ENCODE peak calls at places on chromosomes 11 and 22, in ten cellular contexts. One of them, this sample, is unnamed.

GRCh38 chr11:116596346-116597260 is 176.2 kb downstream of the BUD13 start:
- DNase-seq in posterior cingulate gyrus: peak; percentile 76
- DNase-seq in activated T-helper 1 cell treated with anti-CD3 and anti-CD28 coated beads, Interleukin-12 subunit alpha, Interleukin-12 subunit beta, Interleukin-2, Interleukin-4 antibody, amounts not matched to agents 30 ng/mL and 10 ng/mL and 1 ng/mL, durations not matched to agents 14 hours and 24 hours and 36 hours: no peak
- DNase-seq in HS-5: no peak
- DNase-seq in left ventricle myocardium superior: no peak
- DNase-seq in naive thymus-derived CD8-positive, alpha-beta T cell: no peak
- DNase-seq in SW 1271: no peak
- DNase-seq in NCI-H526 treated with DMSO at 0.1 percent for 48 hours: no peak
- DNase-seq in GM04503: no peak
- DNase-seq in mucosa of gallbladder: no peak
- DNase-seq in this sample: no peak

GRCh38 chr11:133955091-133955846 is 1.5 kb downstream of the IGSF9B start:
- DNase-seq in NCI-H526 treated with DMSO at 0.1 percent for 48 hours: peak; percentile 84
- DNase-seq in naive thymus-derived CD8-positive, alpha-beta T cell: no peak
- DNase-seq in HS-5: no peak
- DNase-seq in left ventricle myocardium superior: peak; percentile 88
- DNase-seq in SW 1271: no peak
- DNase-seq in activated T-helper 1 cell treated with anti-CD3 and anti-CD28 coated beads, Interleukin-12 subunit alpha, Interleukin-12 subunit beta, Interleukin-2, Interleukin-4 antibody, amounts not matched to agents 30 ng/mL and 10 ng/mL and 1 ng/mL, durations not matched to agents 14 hours and 24 hours and 36 hours: no peak
- DNase-seq in posterior cingulate gyrus: peak; percentile 93
- DNase-seq in GM04503: no peak
- DNase-seq in mucosa of gallbladder: peak; percentile 53
- DNase-seq in this sample: no peak

GRCh38 chr22:20438066-20438677 is 547 bp upstream of the SCARF2 start:
- DNase-seq in naive thymus-derived CD8-positive, alpha-beta T cell: no peak
- DNase-seq in GM04503: no peak
- DNase-seq in posterior cingulate gyrus: peak; percentile 81
- DNase-seq in SW 1271: no peak
- DNase-seq in left ventricle myocardium superior: peak; percentile 56
- DNase-seq in activated T-helper 1 cell treated with anti-CD3 and anti-CD28 coated beads, Interleukin-12 subunit alpha, Interleukin-12 subunit beta, Interleukin-2, Interleukin-4 antibody, amounts not matched to agents 30 ng/mL and 10 ng/mL and 1 ng/mL, durations not matched to agents 14 hours and 24 hours and 36 hours: no peak
- DNase-seq in mucosa of gallbladder: no peak
- DNase-seq in NCI-H526 treated with DMSO at 0.1 percent for 48 hours: no peak
- DNase-seq in HS-5: no peak
- DNase-seq in this sample: no peak

GRCh38 chr22:46881373-46882118 is 119.1 kb downstream of the TBC1D22A start:
- DNase-seq in GM04503: no peak
- DNase-seq in posterior cingulate gyrus: peak; percentile 43
- DNase-seq in naive thymus-derived CD8-positive, alpha-beta T cell: no peak
- DNase-seq in SW 1271: no peak
- DNase-seq in HS-5: peak; percentile 20
- DNase-seq in NCI-H526 treated with DMSO at 0.1 percent for 48 hours: no peak
- DNase-seq in left ventricle myocardium superior: peak; percentile 70
- DNase-seq in mucosa of gallbladder: no peak
- DNase-seq in activated T-helper 1 cell treated with anti-CD3 and anti-CD28 coated beads, Interleukin-12 subunit alpha, Interleukin-12 subunit beta, Interleukin-2, Interleukin-4 antibody, amounts not matched to agents 30 ng/mL and 10 ng/mL and 1 ng/mL, durations not matched to agents 14 hours and 24 hours and 36 hours: no peak
- DNase-seq in this sample: no peak

GRCh38 chr11:67486481-67487195 is 3.8 kb downstream of the AIP start:
- DNase-seq in mucosa of gallbladder: no peak
- DNase-seq in activated T-helper 1 cell treated with anti-CD3 and anti-CD28 coated beads, Interleukin-12 subunit alpha, Interleukin-12 subunit beta, Interleukin-2, Interleukin-4 antibody, amounts not matched to agents 30 ng/mL and 10 ng/mL and 1 ng/mL, durations not matched to agents 14 hours and 24 hours and 36 hours: peak; percentile 44
- DNase-seq in left ventricle myocardium superior: peak; percentile 17
- DNase-seq in GM04503: no peak
- DNase-seq in SW 1271: no peak
- DNase-seq in NCI-H526 treated with DMSO at 0.1 percent for 48 hours: no peak
- DNase-seq in posterior cingulate gyrus: no peak
- DNase-seq in naive thymus-derived CD8-positive, alpha-beta T cell: no peak
- DNase-seq in HS-5: no peak
- DNase-seq in this sample: no peak

GRCh38 chr11:70775386-70775785 is 377.1 kb downstream of the CTTN start:
- DNase-seq in mucosa of gallbladder: no peak
- DNase-seq in GM04503: no peak
- DNase-seq in naive thymus-derived CD8-positive, alpha-beta T cell: no peak
- DNase-seq in posterior cingulate gyrus: no peak
- DNase-seq in left ventricle myocardium superior: no peak
- DNase-seq in NCI-H526 treated with DMSO at 0.1 percent for 48 hours: no peak
- DNase-seq in activated T-helper 1 cell treated with anti-CD3 and anti-CD28 coated beads, Interleukin-12 subunit alpha, Interleukin-12 subunit beta, Interleukin-2, Interleukin-4 antibody, amounts not matched to agents 30 ng/mL and 10 ng/mL and 1 ng/mL, durations not matched to agents 14 hours and 24 hours and 36 hours: no peak
- DNase-seq in SW 1271: no peak
- DNase-seq in HS-5: no peak
- DNase-seq in this sample: no peak

GRCh38 chr11:117621226-117621625 is 175.8 kb downstream of the DSCAML1 start:
- DNase-seq in NCI-H526 treated with DMSO at 0.1 percent for 48 hours: peak; percentile 68
- DNase-seq in SW 1271: no peak
- DNase-seq in activated T-helper 1 cell treated with anti-CD3 and anti-CD28 coated beads, Interleukin-12 subunit alpha, Interleukin-12 subunit beta, Interleukin-2, Interleukin-4 antibody, amounts not matched to agents 30 ng/mL and 10 ng/mL and 1 ng/mL, durations not matched to agents 14 hours and 24 hours and 36 hours: no peak
- DNase-seq in HS-5: no peak
- DNase-seq in GM04503: no peak
- DNase-seq in left ventricle myocardium superior: no peak
- DNase-seq in posterior cingulate gyrus: no peak
- DNase-seq in mucosa of gallbladder: no peak
- DNase-seq in naive thymus-derived CD8-positive, alpha-beta T cell: no peak
- DNase-seq in this sample: peak; percentile 25

GRCh38 chr11:44564198-44564597 is 1.3 kb upstream of the CD82 start:
- DNase-seq in activated T-helper 1 cell treated with anti-CD3 and anti-CD28 coated beads, Interleukin-12 subunit alpha, Interleukin-12 subunit beta, Interleukin-2, Interleukin-4 antibody, amounts not matched to agents 30 ng/mL and 10 ng/mL and 1 ng/mL, durations not matched to agents 14 hours and 24 hours and 36 hours: no peak
- DNase-seq in HS-5: no peak
- DNase-seq in SW 1271: no peak
- DNase-seq in NCI-H526 treated with DMSO at 0.1 percent for 48 hours: no peak
- DNase-seq in left ventricle myocardium superior: peak; percentile 51
- DNase-seq in GM04503: no peak
- DNase-seq in mucosa of gallbladder: peak; percentile 63
- DNase-seq in posterior cingulate gyrus: no peak
- DNase-seq in naive thymus-derived CD8-positive, alpha-beta T cell: no peak
- DNase-seq in this sample: no peak

GRCh38 chr11:9796276-9796675 is 132.4 kb downstream of the SWAP70 start:
- DNase-seq in posterior cingulate gyrus: no peak
- DNase-seq in naive thymus-derived CD8-positive, alpha-beta T cell: no peak
- DNase-seq in mucosa of gallbladder: no peak
- DNase-seq in SW 1271: no peak
- DNase-seq in NCI-H526 treated with DMSO at 0.1 percent for 48 hours: no peak
- DNase-seq in HS-5: no peak
- DNase-seq in left ventricle myocardium superior: no peak
- DNase-seq in GM04503: no peak
- DNase-seq in activated T-helper 1 cell treated with anti-CD3 and anti-CD28 coated beads, Interleukin-12 subunit alpha, Interleukin-12 subunit beta, Interleukin-2, Interleukin-4 antibody, amounts not matched to agents 30 ng/mL and 10 ng/mL and 1 ng/mL, durations not matched to agents 14 hours and 24 hours and 36 hours: no peak
- DNase-seq in this sample: no peak

GRCh38 chr11:77407613-77408012 is 66.3 kb downstream of the PAK1 start:
- DNase-seq in SW 1271: peak; percentile 61
- DNase-seq in posterior cingulate gyrus: no peak
- DNase-seq in NCI-H526 treated with DMSO at 0.1 percent for 48 hours: no peak
- DNase-seq in mucosa of gallbladder: peak; percentile 83
- DNase-seq in left ventricle myocardium superior: no peak
- DNase-seq in activated T-helper 1 cell treated with anti-CD3 and anti-CD28 coated beads, Interleukin-12 subunit alpha, Interleukin-12 subunit beta, Interleukin-2, Interleukin-4 antibody, amounts not matched to agents 30 ng/mL and 10 ng/mL and 1 ng/mL, durations not matched to agents 14 hours and 24 hours and 36 hours: no peak
- DNase-seq in naive thymus-derived CD8-positive, alpha-beta T cell: no peak
- DNase-seq in GM04503: peak; percentile 57
- DNase-seq in HS-5: peak; percentile 83
- DNase-seq in this sample: no peak

GRCh38 chr22:22060200-22061084 is 77.9 kb upstream of the TOP3B start:
- DNase-seq in activated T-helper 1 cell treated with anti-CD3 and anti-CD28 coated beads, Interleukin-12 subunit alpha, Interleukin-12 subunit beta, Interleukin-2, Interleukin-4 antibody, amounts not matched to agents 30 ng/mL and 10 ng/mL and 1 ng/mL, durations not matched to agents 14 hours and 24 hours and 36 hours: peak; percentile 46
- DNase-seq in mucosa of gallbladder: peak; percentile 51
- DNase-seq in GM04503: no peak
- DNase-seq in posterior cingulate gyrus: peak; percentile 95
- DNase-seq in left ventricle myocardium superior: peak; percentile 68
- DNase-seq in HS-5: no peak
- DNase-seq in naive thymus-derived CD8-positive, alpha-beta T cell: peak; percentile 30
- DNase-seq in SW 1271: no peak
- DNase-seq in NCI-H526 treated with DMSO at 0.1 percent for 48 hours: no peak
- DNase-seq in this sample: peak; percentile 7

GRCh38 chr11:119764108-119764874 is 35.3 kb upstream of the NECTIN1 start:
- DNase-seq in naive thymus-derived CD8-positive, alpha-beta T cell: no peak
- DNase-seq in mucosa of gallbladder: peak; percentile 66
- DNase-seq in posterior cingulate gyrus: peak; percentile 96
- DNase-seq in NCI-H526 treated with DMSO at 0.1 percent for 48 hours: peak; percentile 90
- DNase-seq in SW 1271: no peak
- DNase-seq in left ventricle myocardium superior: peak; percentile 70
- DNase-seq in HS-5: no peak
- DNase-seq in activated T-helper 1 cell treated with anti-CD3 and anti-CD28 coated beads, Interleukin-12 subunit alpha, Interleukin-12 subunit beta, Interleukin-2, Interleukin-4 antibody, amounts not matched to agents 30 ng/mL and 10 ng/mL and 1 ng/mL, durations not matched to agents 14 hours and 24 hours and 36 hours: no peak
- DNase-seq in GM04503: peak; percentile 57
- DNase-seq in this sample: no peak

GRCh38 chr11:76794371-76795284 is 11.5 kb downstream of the TSKU start:
- DNase-seq in HS-5: no peak
- DNase-seq in left ventricle myocardium superior: no peak
- DNase-seq in NCI-H526 treated with DMSO at 0.1 percent for 48 hours: no peak
- DNase-seq in mucosa of gallbladder: no peak
- DNase-seq in posterior cingulate gyrus: no peak
- DNase-seq in SW 1271: no peak
- DNase-seq in activated T-helper 1 cell treated with anti-CD3 and anti-CD28 coated beads, Interleukin-12 subunit alpha, Interleukin-12 subunit beta, Interleukin-2, Interleukin-4 antibody, amounts not matched to agents 30 ng/mL and 10 ng/mL and 1 ng/mL, durations not matched to agents 14 hours and 24 hours and 36 hours: no peak
- DNase-seq in GM04503: no peak
- DNase-seq in naive thymus-derived CD8-positive, alpha-beta T cell: no peak
- DNase-seq in this sample: no peak

GRCh38 chr11:102347526-102348331 is 715 bp downstream of the BIRC2 start:
- DNase-seq in activated T-helper 1 cell treated with anti-CD3 and anti-CD28 coated beads, Interleukin-12 subunit alpha, Interleukin-12 subunit beta, Interleukin-2, Interleukin-4 antibody, amounts not matched to agents 30 ng/mL and 10 ng/mL and 1 ng/mL, durations not matched to agents 14 hours and 24 hours and 36 hours: no peak
- DNase-seq in GM04503: peak; percentile 4
- DNase-seq in NCI-H526 treated with DMSO at 0.1 percent for 48 hours: peak; percentile 88
- DNase-seq in posterior cingulate gyrus: peak; percentile 65
- DNase-seq in HS-5: peak; percentile 52
- DNase-seq in naive thymus-derived CD8-positive, alpha-beta T cell: no peak
- DNase-seq in left ventricle myocardium superior: no peak
- DNase-seq in SW 1271: no peak
- DNase-seq in mucosa of gallbladder: no peak
- DNase-seq in this sample: peak; percentile 21

GRCh38 chr11:101817536-101817935 is 97.3 kb upstream of the CEP126 start:
- DNase-seq in left ventricle myocardium superior: no peak
- DNase-seq in posterior cingulate gyrus: no peak
- DNase-seq in SW 1271: no peak
- DNase-seq in activated T-helper 1 cell treated with anti-CD3 and anti-CD28 coated beads, Interleukin-12 subunit alpha, Interleukin-12 subunit beta, Interleukin-2, Interleukin-4 antibody, amounts not matched to agents 30 ng/mL and 10 ng/mL and 1 ng/mL, durations not matched to agents 14 hours and 24 hours and 36 hours: no peak
- DNase-seq in mucosa of gallbladder: no peak
- DNase-seq in NCI-H526 treated with DMSO at 0.1 percent for 48 hours: no peak
- DNase-seq in naive thymus-derived CD8-positive, alpha-beta T cell: no peak
- DNase-seq in HS-5: no peak
- DNase-seq in GM04503: no peak
- DNase-seq in this sample: no peak

GRCh38 chr11:17734986-17735822 is 623 bp downstream of the KCNC1 start:
- DNase-seq in HS-5: no peak
- DNase-seq in GM04503: no peak
- DNase-seq in activated T-helper 1 cell treated with anti-CD3 and anti-CD28 coated beads, Interleukin-12 subunit alpha, Interleukin-12 subunit beta, Interleukin-2, Interleukin-4 antibody, amounts not matched to agents 30 ng/mL and 10 ng/mL and 1 ng/mL, durations not matched to agents 14 hours and 24 hours and 36 hours: peak; percentile 10
- DNase-seq in NCI-H526 treated with DMSO at 0.1 percent for 48 hours: peak; percentile 25
- DNase-seq in left ventricle myocardium superior: peak; percentile 84
- DNase-seq in SW 1271: no peak
- DNase-seq in posterior cingulate gyrus: peak; percentile 93
- DNase-seq in naive thymus-derived CD8-positive, alpha-beta T cell: peak; percentile 10
- DNase-seq in mucosa of gallbladder: peak; percentile 67
- DNase-seq in this sample: no peak

GRCh38 chr11:72584293-72584921 is 89.8 kb downstream of the PDE2A start:
- DNase-seq in NCI-H526 treated with DMSO at 0.1 percent for 48 hours: no peak
- DNase-seq in HS-5: no peak
- DNase-seq in GM04503: no peak
- DNase-seq in mucosa of gallbladder: peak; percentile 64
- DNase-seq in naive thymus-derived CD8-positive, alpha-beta T cell: peak; percentile 30
- DNase-seq in left ventricle myocardium superior: peak; percentile 74
- DNase-seq in activated T-helper 1 cell treated with anti-CD3 and anti-CD28 coated beads, Interleukin-12 subunit alpha, Interleukin-12 subunit beta, Interleukin-2, Interleukin-4 antibody, amounts not matched to agents 30 ng/mL and 10 ng/mL and 1 ng/mL, durations not matched to agents 14 hours and 24 hours and 36 hours: peak; percentile 42
- DNase-seq in SW 1271: no peak
- DNase-seq in posterior cingulate gyrus: peak; percentile 91
- DNase-seq in this sample: no peak

GRCh38 chr11:96338910-96339703 is 3.9 kb downstream of the MAML2 start:
- DNase-seq in activated T-helper 1 cell treated with anti-CD3 and anti-CD28 coated beads, Interleukin-12 subunit alpha, Interleukin-12 subunit beta, Interleukin-2, Interleukin-4 antibody, amounts not matched to agents 30 ng/mL and 10 ng/mL and 1 ng/mL, durations not matched to agents 14 hours and 24 hours and 36 hours: peak; percentile 49
- DNase-seq in NCI-H526 treated with DMSO at 0.1 percent for 48 hours: no peak
- DNase-seq in SW 1271: no peak
- DNase-seq in mucosa of gallbladder: no peak
- DNase-seq in HS-5: no peak
- DNase-seq in naive thymus-derived CD8-positive, alpha-beta T cell: peak; percentile 29
- DNase-seq in GM04503: no peak
- DNase-seq in posterior cingulate gyrus: peak; percentile 95
- DNase-seq in left ventricle myocardium superior: peak; percentile 37
- DNase-seq in this sample: no peak

GRCh38 chr11:65781152-65781961 is 581 bp upstream of the AP5B1 start:
- DNase-seq in activated T-helper 1 cell treated with anti-CD3 and anti-CD28 coated beads, Interleukin-12 subunit alpha, Interleukin-12 subunit beta, Interleukin-2, Interleukin-4 antibody, amounts not matched to agents 30 ng/mL and 10 ng/mL and 1 ng/mL, durations not matched to agents 14 hours and 24 hours and 36 hours: no peak
- DNase-seq in NCI-H526 treated with DMSO at 0.1 percent for 48 hours: no peak
- DNase-seq in naive thymus-derived CD8-positive, alpha-beta T cell: no peak
- DNase-seq in posterior cingulate gyrus: peak; percentile 89
- DNase-seq in SW 1271: no peak
- DNase-seq in mucosa of gallbladder: no peak
- DNase-seq in HS-5: no peak
- DNase-seq in GM04503: no peak
- DNase-seq in left ventricle myocardium superior: peak; percentile 57
- DNase-seq in this sample: peak; percentile 45

This sample was measured in CMK.